ENCODE peak calls at places on chromosomes 13 and 19, in ten cellular contexts. G is cardiac septum; F is right cardiac atrium; M is aorta; S is endodermal cell; B is GM04503; R is ascending aorta; T is HEK293T; V is NCI-H1417; L is activated naive CD8-positive, alpha-beta T cell treated with anti-CD3 and anti-CD28 coated beads, Interleukin-2, amount 50 U/mL, for 24 hours. U is an unnamed sample.

GRCh38 chr13:44394649-44395048 is 21.0 kb downstream of the SERP2 start:
- DNase-seq in G (no peak), F (no peak), M (no peak), S (no peak), B (no peak), R (no peak), T (no peak), V (no peak), L (no peak), U (no peak)

GRCh38 chr13:98172570-98173405 is 4.3 kb downstream of the RNF113B start:
- DNase-seq in G (no peak), F (no peak), M (no peak), S (no peak), B (peak; percentile 48), R (no peak), T (no peak), V (no peak), L (no peak), U (no peak)

GRCh38 chr19:35030257-35031071 is at the start of gene SCN1B:
- DNase-seq in G (peak; percentile 80), F (peak; percentile 88), M (peak; percentile 93), S (peak; percentile 88), B (no peak), R (no peak), T (peak; percentile 75), V (peak; percentile 53), L (peak; percentile 76), U (peak; percentile 62)

GRCh38 chr19:12884627-12884925 is 2.4 kb downstream of the KLF1 start:
- DNase-seq in G (no peak), F (no peak), M (no peak), S (no peak), B (no peak), R (no peak), T (no peak), V (no peak), L (no peak), U (no peak)

GRCh38 chr19:48900477-48901452 is 653 bp downstream of the NUCB1 start:
- DNase-seq in G (no peak), F (no peak), M (no peak), S (peak; percentile 66), B (no peak), R (no peak), T (peak; percentile 44), V (no peak), L (peak; percentile 31), U (no peak)

GRCh38 chr19:16726916-16727315 is 7.3 kb downstream of the NWD1 start:
- DNase-seq in G (no peak), F (no peak), M (no peak), S (no peak), B (no peak), R (no peak), T (no peak), V (peak; percentile 45), L (no peak), U (no peak)

GRCh38 chr19:38693380-38694223 is 46.2 kb downstream of the ACTN4 start:
- DNase-seq in G (peak; percentile 77), F (peak; percentile 66), M (no peak), S (peak; percentile 84), B (no peak), R (no peak), T (no peak), V (no peak), L (no peak), U (no peak)

GRCh38 chr19:3801412-3802096 is 15.4 kb upstream of the MATK start:
- DNase-seq in G (peak; percentile 86), F (no peak), M (no peak), S (peak; percentile 90), B (no peak), R (no peak), T (no peak), V (peak; percentile 89), L (peak; percentile 66), U (peak; percentile 44)

GRCh38 chr13:114142137-114142550 is 9.7 kb upstream of the RASA3 start:
- DNase-seq in G (no peak), F (no peak), M (peak; percentile 51), S (no peak), B (no peak), R (no peak), T (no peak), V (no peak), L (no peak), U (no peak)

GRCh38 chr13:71759506-71760225 is 107.3 kb downstream of the DACH1 start:
- DNase-seq in G (no peak), F (peak; percentile 55), M (no peak), S (peak; percentile 74), B (no peak), R (no peak), T (no peak), V (peak; percentile 87), L (no peak), U (no peak)

GRCh38 chr13:97574926-97575325 is 141.0 kb downstream of the RAP2A start:
- DNase-seq in G (no peak), F (peak; percentile 62), M (no peak), S (peak; percentile 86), B (no peak), R (no peak), T (peak; percentile 33), V (peak; percentile 39), L (peak; percentile 8), U (no peak)

GRCh38 chr19:4909172-4909896 is at the start of gene UHRF1:
- DNase-seq in G (no peak), F (no peak), M (peak; percentile 63), S (peak; percentile 77), B (no peak), R (no peak), T (peak; percentile 64), V (peak; percentile 91), L (peak; percentile 86), U (no peak)

GRCh38 chr19:41321600-41322270 is 11.8 kb downstream of the CCDC97 start:
- DNase-seq in G (no peak), F (peak; percentile 77), M (no peak), S (peak; percentile 91), B (no peak), R (no peak), T (peak; percentile 59), V (peak; percentile 38), L (no peak), U (no peak)

GRCh38 chr13:110521296-110521680 is 40.2 kb downstream of the RAB20 start:
- DNase-seq in G (no peak), F (no peak), M (no peak), S (no peak), B (no peak), R (no peak), T (no peak), V (no peak), L (no peak), U (no peak)

GRCh38 chr19:44356383-44357111 is at the start of gene ZNF112:
- DNase-seq in G (peak; percentile 90), F (peak; percentile 91), M (peak; percentile 91), S (peak; percentile 96), B (peak; percentile 73), R (peak; percentile 41), T (peak; percentile 73), V (peak; percentile 96), L (peak; percentile 6), U (peak; percentile 90)

GRCh38 chr19:56736571-56736970 is 65.0 kb upstream of the ZNF835 start:
- DNase-seq in G (no peak), F (no peak), M (no peak), S (no peak), B (no peak), R (no peak), T (no peak), V (no peak), L (no peak), U (no peak)

GRCh38 chr19:9620842-9621155 is 233 bp downstream of the ZNF561 start:
- DNase-seq in G (no peak), F (no peak), M (no peak), S (no peak), B (no peak), R (no peak), T (no peak), V (no peak), L (no peak), U (no peak)

GRCh38 chr19:53254451-53255341 is at the start of gene ZNF677:
- DNase-seq in G (peak; percentile 95), F (peak; percentile 98), M (peak; percentile 98), S (peak; percentile 96), B (peak; percentile 29), R (peak; percentile 43), T (no peak), V (peak; percentile 87), L (peak; percentile 80), U (peak; percentile 74)

GRCh38 chr19:2549701-2550191 is 73.8 kb downstream of the GADD45B start:
- DNase-seq in G (no peak), F (peak; percentile 91), M (peak; percentile 87), S (no peak), B (peak; percentile 92), R (peak; percentile 69), T (no peak), V (no peak), L (no peak), U (peak; percentile 43)

GRCh38 chr13:31012285-31013024 is 80.0 kb downstream of the TEX26 start:
- DNase-seq in G (no peak), F (no peak), M (no peak), S (peak; percentile 57), B (no peak), R (no peak), T (no peak), V (peak; percentile 42), L (no peak), U (no peak)

GRCh38 chr13:29801737-29802305 is 48.6 kb downstream of the UBL3 start:
- DNase-seq in G (no peak), F (no peak), M (no peak), S (peak; percentile 46), B (no peak), R (no peak), T (no peak), V (no peak), L (no peak), U (no peak)

GRCh38 chr13:98397861-98398260 is 179.0 kb downstream of the STK24 start:
- DNase-seq in G (no peak), F (no peak), M (no peak), S (no peak), B (no peak), R (no peak), T (no peak), V (no peak), L (no peak), U (no peak)

GRCh38 chr19:41695745-41696144 is 7.7 kb upstream of the CEACAM7 start:
- DNase-seq in G (no peak), F (no peak), M (peak; percentile 50), S (peak; percentile 36), B (no peak), R (no peak), T (no peak), V (no peak), L (no peak), U (no peak)

GRCh38 chr13:46797468-46798237 is 692 bp upstream of the ESD start:
- DNase-seq in G (no peak), F (no peak), M (no peak), S (no peak), B (no peak), R (no peak), T (no peak), V (peak; percentile 68), L (no peak), U (no peak)

GRCh38 chr19:30227661-30228112 is 144.5 kb upstream of the ZNF536 start:
- DNase-seq in G (no peak), F (peak; percentile 86), M (no peak), S (peak; percentile 92), B (no peak), R (no peak), T (peak; percentile 69), V (no peak), L (peak; percentile 69), U (peak; percentile 33)

GRCh38 chr19:32130241-32130753 is 215.1 kb upstream of the ZNF507 start:
- DNase-seq in G (no peak), F (no peak), M (no peak), S (no peak), B (no peak), R (no peak), T (no peak), V (no peak), L (no peak), U (no peak)

GRCh38 chr19:39539165-39539518 is 819 bp downstream of the EID2 start:
- DNase-seq in G (no peak), F (no peak), M (no peak), S (no peak), B (no peak), R (no peak), T (no peak), V (no peak), L (no peak), U (no peak)

GRCh38 chr19:49988433-49988832 is 27.5 kb upstream of the SIGLEC11 start:
- DNase-seq in G (no peak), F (no peak), M (no peak), S (no peak), B (no peak), R (no peak), T (no peak), V (no peak), L (no peak), U (no peak)